ENCODE peak calls at places on chromosome X, in eight cellular contexts. M, W, B, Q, E, Y, Z and K are unnamed samples.

GRCh38 chrX:1578511-1579173 is 12.8 kb upstream of the AKAP17A start:
- DNase-seq in M (no peak), W (no peak), B (no peak), Q (no peak), E (no peak), Y (no peak), Z (no peak), K (no peak)

GRCh38 chrX:25034889-25035288 is 19.1 kb upstream of the ARX start:
- DNase-seq in M (no peak), W (no peak), B (no peak), Q (no peak), E (no peak), Y (peak; percentile 4), Z (peak; percentile 24), K (no peak)

GRCh38 chrX:104195489-104196084 is 29.3 kb downstream of the FAM199X start:
- DNase-seq in M (peak; percentile 16), W (no peak), B (no peak), Q (peak; percentile 29), E (peak; percentile 13), Y (peak; percentile 3), Z (peak; percentile 21), K (no peak)

GRCh38 chrX:17861496-17862011 is 456 bp upstream of the RAI2 start:
- DNase-seq in M (no peak), W (no peak), B (no peak), Q (no peak), E (no peak), Y (no peak), Z (no peak), K (no peak)

GRCh38 chrX:427812-428725 is 41.4 kb upstream of the PPP2R3B start:
- DNase-seq in M (peak; percentile 15), W (no peak), B (no peak), Q (no peak), E (no peak), Y (peak; percentile 19), Z (peak; percentile 20), K (no peak)

GRCh38 chrX:83008415-83008814 is 499.7 kb upstream of the POU3F4 start:
- DNase-seq in M (peak; percentile 1), W (no peak), B (no peak), Q (no peak), E (no peak), Y (no peak), Z (no peak), K (no peak)

GRCh38 chrX:40035726-40036125 is 62.0 kb downstream of the BCOR start:
- DNase-seq in M (no peak), W (no peak), B (no peak), Q (no peak), E (no peak), Y (peak; percentile 18), Z (no peak), K (no peak)

GRCh38 chrX:114049063-114049462 is 534.8 kb upstream of the HTR2C start:
- DNase-seq in M (no peak), W (no peak), B (no peak), Q (no peak), E (no peak), Y (no peak), Z (no peak), K (no peak)

GRCh38 chrX:45900751-45901150 is 644.5 kb downstream of the ZNF674 start:
- DNase-seq in M (no peak), W (no peak), B (no peak), Q (no peak), E (no peak), Y (no peak), Z (peak; percentile 22), K (no peak)

GRCh38 chrX:11664211-11664888 is 1.4 kb downstream of the ARHGAP6 start:
- DNase-seq in M (no peak), W (peak; percentile 28), B (no peak), Q (no peak), E (peak; percentile 17), Y (no peak), Z (no peak), K (no peak)

GRCh38 chrX:11667286-11667685 is 1.6 kb upstream of the ARHGAP6 start:
- DNase-seq in M (no peak), W (no peak), B (peak; percentile 51), Q (no peak), E (no peak), Y (no peak), Z (no peak), K (no peak)

GRCh38 chrX:11665144-11666040 is at the start of gene ARHGAP6:
- DNase-seq in M (no peak), W (peak; percentile 69), B (no peak), Q (peak; percentile 6), E (peak; percentile 37), Y (no peak), Z (peak; percentile 25), K (no peak)

GRCh38 chrX:11666180-11666579 is 460 bp upstream of the ARHGAP6 start:
- DNase-seq in M (no peak), W (peak; percentile 44), B (no peak), Q (no peak), E (peak; percentile 7), Y (no peak), Z (no peak), K (no peak)

GRCh38 chrX:11663875-11664210 is 1.9 kb downstream of the ARHGAP6 start:
- DNase-seq in M (no peak), W (peak; percentile 30), B (no peak), Q (no peak), E (no peak), Y (no peak), Z (no peak), K (no peak)
- H3K4me3 ChIP-seq in M (no peak overlapping the region), W (peak overlapping the region; percentile 55), B (peak overlapping the region; percentile 54), Q (no peak overlapping the region), E (no peak overlapping the region), Y (no peak overlapping the region), Z (peak overlapping the region; percentile 57), K (no peak overlapping the region)

DNA sequence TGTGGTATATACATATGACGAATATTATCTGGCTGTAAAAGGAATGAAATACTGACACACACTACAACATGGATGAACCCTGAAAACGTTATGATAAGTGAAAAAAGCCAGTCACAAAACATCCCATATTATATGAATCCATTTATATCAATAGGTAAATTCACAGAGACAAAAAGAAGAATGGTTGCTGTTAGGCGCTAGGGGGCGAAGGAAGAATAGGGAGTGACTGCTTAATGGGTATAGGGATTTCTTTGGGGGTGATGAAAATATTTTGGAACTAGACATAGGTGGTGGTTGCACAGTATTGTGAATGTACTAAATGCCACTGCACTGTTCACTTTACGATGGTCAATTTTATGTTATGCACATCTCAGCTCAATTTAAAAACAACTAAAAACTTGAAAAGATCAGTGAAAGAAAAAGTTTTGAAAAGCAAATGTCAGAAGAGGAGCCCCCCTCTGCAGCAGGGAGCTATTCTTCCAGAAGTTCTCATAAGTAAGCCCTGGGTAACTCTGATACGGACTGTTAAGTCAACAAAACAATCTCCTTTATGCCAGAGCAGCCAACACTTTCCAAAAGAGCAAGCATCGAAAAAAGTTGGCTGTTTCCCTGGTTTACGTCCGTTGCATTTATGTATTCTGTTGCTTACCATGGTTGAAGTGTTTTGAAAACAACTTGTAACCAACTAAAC is 96.3 kb upstream of the EGFL6 start:
- DNase-seq in M (no peak), W (no peak), B (no peak), Q (peak; percentile 11), E (no peak), Y (no peak), Z (no peak), K (no peak)
- TF ChIP-seq CTCF in M (no peak), W (no peak), B (peak; percentile 16), Q (no peak), E (peak; percentile 46), Y (no peak), Z (peak; percentile 26), K (peak; percentile 7)

GRCh38 chrX:53321943-53322497 is 40.6 kb upstream of the IQSEC2 start:
- DNase-seq in M (no peak), W (no peak), B (no peak), Q (no peak), E (no peak), Y (no peak), Z (no peak), K (no peak)

GRCh38 chrX:53324803-53325202 is 43.4 kb upstream of the IQSEC2 start:
- DNase-seq in M (no peak), W (no peak), B (no peak), Q (no peak), E (no peak), Y (no peak), Z (no peak), K (no peak)

GRCh38 chrX:53324085-53324484 is 42.7 kb upstream of the IQSEC2 start:
- DNase-seq in M (no peak), W (no peak), B (no peak), Q (no peak), E (no peak), Y (no peak), Z (no peak), K (no peak)

GRCh38 chrX:53321216-53321942 is 40.0 kb upstream of the IQSEC2 start:
- DNase-seq in M (no peak), W (no peak), B (no peak), Q (no peak), E (no peak), Y (no peak), Z (no peak), K (no peak)

DNA sequence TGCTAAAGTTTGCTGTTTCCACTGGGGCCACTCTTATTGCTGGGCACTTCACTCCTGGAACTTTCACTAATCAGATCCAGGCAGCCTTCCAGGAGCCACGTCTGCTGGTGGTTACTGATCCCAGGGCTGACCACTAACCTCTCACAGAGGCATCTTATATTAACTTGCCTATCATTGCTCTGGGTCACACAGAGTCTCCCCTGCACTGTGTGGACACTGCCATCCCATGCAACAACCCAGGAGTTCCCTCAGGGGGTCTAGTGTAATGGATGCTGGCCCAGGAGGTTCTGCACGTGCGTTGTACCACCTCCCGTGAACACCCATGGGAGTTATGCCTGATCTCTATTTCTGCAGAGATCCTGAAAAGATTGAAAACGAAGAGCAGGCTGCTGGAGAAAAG is 41.8 kb upstream of the IQSEC2 start:
- DNase-seq in M (no peak), W (no peak), B (no peak), Q (no peak), E (no peak), Y (no peak), Z (no peak), K (no peak)
- H3K4me3 ChIP-seq in M (no peak overlapping the region), W (no peak overlapping the region), B (no peak overlapping the region), Q (no peak overlapping the region), E (no peak overlapping the region), Y (no peak overlapping the region), Z (no peak overlapping the region), K (no peak overlapping the region)

DNA sequence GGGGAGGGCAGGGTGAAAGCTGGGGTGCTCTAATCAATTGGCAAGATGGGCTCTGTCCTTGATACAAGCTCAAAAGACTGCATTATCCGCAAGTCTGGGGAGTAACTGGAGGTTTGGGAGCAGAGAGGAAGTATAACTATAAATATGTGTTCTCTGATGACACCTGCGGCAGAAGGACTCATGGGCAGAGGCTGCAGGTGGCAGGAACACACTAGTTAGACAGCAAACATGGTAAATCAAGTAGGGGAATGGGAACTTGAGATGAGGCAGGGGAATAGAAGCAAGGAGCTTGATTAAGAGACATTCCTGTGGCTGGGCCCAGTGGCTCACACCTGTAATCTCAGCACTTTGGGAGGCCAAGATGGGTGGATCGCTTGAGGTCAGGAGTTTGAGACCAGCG is 30.3 kb downstream of the SH3KBP1 start:
- DNase-seq in M (no peak), W (no peak), B (no peak), Q (no peak), E (no peak), Y (no peak), Z (no peak), K (no peak)
- TF ChIP-seq CTCF in M (no peak), W (no peak), B (no peak), Q (no peak), E (no peak), Y (no peak), Z (no peak), K (no peak)